ENCODE peak calls at places on chromosome 6, in four cellular contexts. H is RPMI7951; W is activated CD8-positive, alpha-beta memory T cell treated with anti-CD3 and anti-CD28 coated beads for 1 hour; E is GM12878. O is an unnamed sample.

GRCh38 chr6:26659042-26659359 is 545 bp downstream of the ZNF322 start:
- DNase-seq in H (no peak), W (no peak), E (no peak), O (no peak)

GRCh38 chr6:80156204-80156603 is 49.7 kb downstream of the BCKDHB start:
- DNase-seq in H (no peak), W (no peak), E (no peak), O (no peak)

GRCh38 chr6:43074847-43075741 is 1.0 kb upstream of the PTK7 start:
- DNase-seq in H (peak; percentile 59), W (no peak), E (no peak), O (no peak)

GRCh38 chr6:30748301-30748769 is 4.0 kb upstream of the IER3 start:
- DNase-seq in H (peak; percentile 65), W (no peak), E (no peak), O (no peak)

GRCh38 chr6:5328800-5329199 is 67.5 kb downstream of the FARS2 start:
- DNase-seq in H (no peak), W (no peak), E (no peak), O (no peak)

GRCh38 chr6:36659271-36659670 is 19.2 kb upstream of the CDKN1A start:
- DNase-seq in H (peak; percentile 59), W (no peak), E (no peak), O (peak; percentile 52)

GRCh38 chr6:30881987-30882763 is 2.1 kb upstream of the DDR1 start:
- DNase-seq in H (no peak), W (no peak), E (no peak), O (no peak)

GRCh38 chr6:30378290-30378937 is 33.5 kb downstream of the RPP21 start:
- DNase-seq in H (peak; percentile 43), W (no peak), E (no peak), O (peak; percentile 15)

O was measured in A172.